ENCODE peak calls at places on chromosomes 3 and 15, in nine cellular contexts. M, W, T, F, E, O, A, V and L are unnamed samples.

GRCh38 chr3:133469140-133469731 is 69.4 kb downstream of the BFSP2 start:
- DNase-seq in T (no peak), O (no peak), M (peak), F (peak), V (peak), E (no peak), A (no peak), W (no peak), L (no peak)

GRCh38 chr3:64109438-64109837 is 86.1 kb upstream of the PSMD6 start:
- DNase-seq in M (no peak), E (no peak), T (no peak), W (no peak), F (no peak), A (no peak), O (no peak), V (no peak), L (no peak)

GRCh38 chr15:68054658-68055223 is 626 bp downstream of the PIAS1 start:
- DNase-seq in W (no peak), V (no peak), A (no peak), E (peak), M (peak), F (peak), T (peak), O (peak), L (no peak)

GRCh38 chr3:172512363-172512762 is 10.9 kb downstream of the TNFSF10 start:
- DNase-seq in E (no peak), V (peak), T (peak), M (no peak), W (peak), F (peak), A (no peak), O (peak), L (no peak)

GRCh38 chr15:99305761-99306505 is 54.7 kb downstream of the LRRC28 start:
- DNase-seq in O (peak), V (peak), M (peak), E (peak), W (no peak), A (peak), F (peak), T (no peak), L (no peak)

GRCh38 chr15:59491062-59491461 is 53.1 kb downstream of the FAM81A start:
- DNase-seq in E (no peak), F (no peak), V (peak), T (no peak), A (no peak), O (no peak), W (no peak), M (no peak), L (no peak)

GRCh38 chr3:58532794-58533220 is 4.2 kb downstream of the ACOX2 start:
- DNase-seq in A (peak), M (peak), V (peak), W (peak), F (peak), T (peak), O (peak), E (peak), L (no peak)

GRCh38 chr3:184415229-184415517 is 35.3 kb downstream of the CHRD start:
- DNase-seq in E (no peak), F (no peak), O (no peak), W (no peak), A (no peak), T (no peak), V (no peak), M (no peak), L (no peak)

GRCh38 chr15:71650603-71651002 is 159.8 kb upstream of the NR2E3 start:
- DNase-seq in E (no peak), W (no peak), O (no peak), T (no peak), A (no peak), F (no peak), V (no peak), M (no peak), L (no peak)

GRCh38 chr3:51099794-51100542 is 285.1 kb upstream of the MANF start:
- DNase-seq in E (peak), F (peak), M (peak), O (peak), W (no peak), A (peak), V (peak), T (no peak), L (peak)

GRCh38 chr3:123919353-123919752 is 35.2 kb upstream of the MYLK start:
- DNase-seq in A (no peak), E (no peak), V (no peak), M (no peak), F (no peak), W (no peak), O (no peak), T (no peak), L (no peak)

GRCh38 chr3:69165744-69166143 is 43.3 kb upstream of the LMOD3 start:
- DNase-seq in A (no peak), V (no peak), O (no peak), E (no peak), M (no peak), W (no peak), T (no peak), F (no peak), L (no peak)

GRCh38 chr3:87997298-87997697 is 61.5 kb downstream of the CGGBP1 start:
- DNase-seq in T (no peak), E (no peak), V (peak), A (no peak), W (no peak), F (peak), O (peak), M (peak), L (no peak)

GRCh38 chr3:50221051-50221412 is 15.0 kb upstream of the GNAI2 start:
- DNase-seq in E (no peak), W (no peak), V (no peak), M (no peak), O (no peak), F (no peak), T (no peak), A (no peak), L (no peak)

GRCh38 chr15:91561371-91562100 is 292.0 kb upstream of the SLCO3A1 start:
- DNase-seq in F (peak), A (peak), V (peak), E (no peak), O (peak), M (peak), T (no peak), W (no peak), L (no peak)

GRCh38 chr3:184788751-184789150 is 23.2 kb upstream of the VPS8 start:
- DNase-seq in W (no peak), F (peak), E (no peak), V (no peak), A (no peak), M (no peak), O (peak), T (no peak), L (no peak)

GRCh38 chr3:123733341-123733740 is 148.5 kb upstream of the HACD2 start:
- DNase-seq in T (no peak), F (no peak), W (no peak), A (no peak), V (no peak), M (no peak), O (peak), E (no peak), L (no peak)

GRCh38 chr15:68812596-68813548 is 7.8 kb downstream of the ANP32A start:
- DNase-seq in A (no peak), T (no peak), O (peak), M (no peak), E (no peak), W (no peak), F (peak), V (peak), L (peak)

GRCh38 chr15:35481064-35481463 is 64.9 kb downstream of the DPH6 start:
- DNase-seq in M (no peak), W (no peak), A (no peak), E (no peak), V (no peak), F (no peak), O (no peak), T (no peak), L (no peak)

GRCh38 chr3:64687781-64688515 is at the start of gene ADAMTS9:
- DNase-seq in A (no peak), O (peak), E (peak), T (peak), F (peak), W (no peak), V (peak), M (peak), L (no peak)

GRCh38 chr3:139975592-139976360 is 40.8 kb downstream of the CLSTN2 start:
- DNase-seq in V (no peak), A (no peak), O (no peak), E (no peak), W (no peak), M (no peak), T (no peak), F (no peak), L (no peak)

GRCh38 chr3:36784012-36784763 is 19.8 kb upstream of the DCLK3 start:
- DNase-seq in F (peak), W (no peak), M (peak), O (no peak), T (no peak), V (no peak), A (no peak), E (no peak), L (no peak)

GRCh38 chr3:44111482-44111881 is 130.2 kb upstream of the TOPAZ1 start:
- DNase-seq in F (no peak), A (no peak), W (no peak), E (no peak), T (no peak), V (no peak), M (no peak), O (no peak), L (no peak)

GRCh38 chr3:174125267-174125844 is 727.8 kb downstream of the NLGN1 start:
- DNase-seq in F (peak), V (peak), M (peak), O (peak), W (no peak), A (peak), T (no peak), E (no peak), L (peak)

GRCh38 chr15:78360426-78360825 is 20.3 kb downstream of the CRABP1 start:
- DNase-seq in W (no peak), T (no peak), F (no peak), V (no peak), E (no peak), M (peak), A (no peak), O (no peak), L (no peak)

GRCh38 chr3:129554356-129555120 is 11.6 kb downstream of the H1-8 start:
- DNase-seq in V (no peak), A (no peak), W (no peak), M (no peak), O (peak), T (no peak), F (no peak), E (no peak), L (no peak)

GRCh38 chr15:38688761-38689160 is 124.1 kb upstream of the RASGRP1 start:
- DNase-seq in W (peak), E (no peak), T (no peak), M (no peak), A (no peak), O (no peak), V (no peak), F (no peak), L (no peak)

GRCh38 chr3:149352556-149352955 is 19.1 kb upstream of the TM4SF18 start:
- DNase-seq in A (no peak), M (peak), E (peak), O (peak), F (peak), W (no peak), V (peak), T (peak), L (no peak)

DNA sequence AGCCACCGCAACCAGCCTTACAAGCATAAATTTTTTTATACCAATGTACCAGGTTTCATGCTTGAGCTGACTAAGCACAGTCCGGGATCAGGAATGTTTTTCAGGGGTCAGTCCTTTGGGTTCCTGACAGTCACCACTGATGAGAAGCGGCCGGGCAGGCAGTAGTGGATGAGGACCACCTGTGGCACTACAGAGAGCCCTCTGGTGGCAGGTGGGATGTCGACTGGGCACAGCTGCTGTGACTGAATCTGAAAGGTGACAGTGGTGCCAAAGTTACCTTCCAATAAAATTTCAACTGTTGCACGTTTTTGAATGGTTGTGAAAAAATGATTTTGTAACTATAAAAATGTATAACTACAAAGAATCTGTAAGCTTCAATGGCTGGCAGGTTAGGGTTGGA is 34.0 kb downstream of the TPRA1 start:
- DNase-seq in V (no peak), E (no peak), A (no peak), T (no peak), O (no peak), F (no peak), M (no peak), W (no peak), L (no peak)
- TF ChIP-seq CTCF in V (peak), E (no peak), A (no peak), T (no peak), O (no peak), F (no peak), M (no peak), W (no peak), L (peak)

GRCh38 chr15:44194397-44195150 is 497 bp downstream of the FRMD5 start:
- DNase-seq in W (peak), O (peak), F (peak), M (peak), V (peak), A (peak), T (peak), E (no peak), L (peak)

GRCh38 chr15:44199393-44199792 is 4.3 kb upstream of the FRMD5 start:
- DNase-seq in M (no peak), W (no peak), O (no peak), T (no peak), A (no peak), E (no peak), V (no peak), F (no peak), L (no peak)

GRCh38 chr15:44193651-44194396 is 1.2 kb downstream of the FRMD5 start:
- DNase-seq in M (peak), T (no peak), A (no peak), W (no peak), V (peak), F (peak), O (peak), E (no peak), L (no peak)

DNA sequence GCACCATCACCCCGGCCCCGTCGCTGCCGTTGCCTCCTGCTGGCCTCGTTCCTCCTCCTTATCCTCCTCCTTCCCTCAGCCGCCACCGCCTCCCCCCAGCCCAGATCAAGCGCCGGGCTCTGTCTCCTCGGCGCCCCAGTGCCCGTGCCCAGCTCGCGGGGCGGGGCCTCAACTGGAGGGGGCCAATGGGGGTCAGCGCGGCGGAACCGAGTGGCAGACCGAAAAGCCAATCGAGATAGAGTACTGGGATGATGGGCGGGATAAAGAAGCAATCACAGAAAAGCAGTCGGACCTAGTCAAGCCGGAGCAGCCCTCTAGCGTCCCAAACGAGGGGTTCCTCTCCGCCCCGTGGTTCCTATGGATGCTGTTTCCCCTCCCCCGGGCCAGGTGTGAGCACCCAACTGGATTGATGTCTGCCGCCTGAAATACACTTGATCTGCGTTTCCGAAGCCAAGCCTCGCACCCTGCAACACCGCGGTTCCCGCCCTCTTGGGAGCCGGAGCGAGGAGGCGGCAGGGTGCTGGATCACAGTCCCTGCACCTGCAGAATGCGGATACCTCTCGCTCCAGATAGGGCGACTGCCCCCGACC is at the start of gene FRMD5:
- DNase-seq in F (peak), E (peak), M (peak), A (peak), O (peak), V (peak), T (peak), W (peak), L (peak)
- TF ChIP-seq CTCF in F (peak), E (peak), M (peak), A (peak), O (peak), V (peak), T (no peak), W (no peak), L (no peak)

GRCh38 chr3:10121064-10121463 is 5.6 kb downstream of the BRK1 start:
- DNase-seq in A (no peak), V (no peak), F (no peak), E (no peak), T (no peak), W (no peak), O (no peak), M (no peak), L (no peak)

GRCh38 chr3:10119376-10119775 is 3.9 kb downstream of the BRK1 start:
- DNase-seq in O (peak), E (no peak), V (no peak), M (no peak), T (no peak), F (no peak), W (no peak), A (no peak), L (no peak)

GRCh38 chr3:10115326-10116137 is at the start of gene BRK1:
- DNase-seq in A (peak), V (peak), M (peak), T (peak), F (peak), O (peak), E (peak), W (peak), L (peak)

GRCh38 chr3:10116928-10117327 is 1.5 kb downstream of the BRK1 start:
- DNase-seq in O (no peak), A (no peak), M (no peak), T (no peak), F (no peak), E (no peak), V (no peak), W (no peak), L (no peak)

GRCh38 chr3:10116138-10116460 is 624 bp downstream of the BRK1 start:
- DNase-seq in T (peak), V (peak), F (peak), A (no peak), O (peak), E (no peak), W (no peak), M (peak), L (no peak)
- TF ChIP-seq CTCF in T (no peak), V (no peak), F (no peak), A (no peak), O (no peak), E (no peak), W (no peak), M (no peak), L (no peak)

GRCh38 chr15:89030311-89030710 is 57.9 kb upstream of the ABHD2 start:
- DNase-seq in M (no peak), E (no peak), T (no peak), O (no peak), V (no peak), A (no peak), F (peak), W (no peak), L (no peak)

GRCh38 chr15:89038146-89038545 is 50.1 kb upstream of the ABHD2 start:
- DNase-seq in V (no peak), O (no peak), A (no peak), W (no peak), E (no peak), M (no peak), T (peak), F (no peak), L (no peak)

GRCh38 chr15:89035658-89036057 is 52.6 kb upstream of the ABHD2 start:
- DNase-seq in M (no peak), E (no peak), V (no peak), T (no peak), A (no peak), F (no peak), O (peak), W (no peak), L (no peak)

GRCh38 chr15:89034305-89034704 is 54.0 kb upstream of the ABHD2 start:
- DNase-seq in A (no peak), M (peak), O (peak), W (no peak), E (no peak), T (no peak), F (peak), V (peak), L (no peak)
- TF ChIP-seq CTCF in A (peak), M (peak), O (peak), W (no peak), E (peak), T (no peak), F (peak), V (peak), L (peak)